ENCODE peak calls at places on chromosomes 11 and 22, in five cellular contexts. F is HFF-Myc, M is GM12891, E is adipocyte, X is cardiac fibroblast. K is an unnamed sample.

GRCh38 chr11:44624761-44625221 is 59.3 kb downstream of the CD82 start:
- DNase-seq in F (no peak), M (no peak), E (no peak), X (no peak), K (no peak)

GRCh38 chr11:125569913-125570621 is 790 bp downstream of the EI24 start:
- DNase-seq in F (no peak), M (no peak), E (peak; percentile 19), X (no peak), K (no peak)

GRCh38 chr11:77299528-77299993 is 1.9 kb downstream of the GDPD4 start:
- DNase-seq in F (no peak), M (no peak), E (no peak), X (no peak), K (no peak)

GRCh38 chr11:8201524-8202365 is 32.9 kb upstream of the RIC3 start:
- DNase-seq in F (no peak), M (no peak), E (no peak), X (no peak), K (no peak)

GRCh38 chr11:57751676-57752253 is at the start of gene BTBD18:
- DNase-seq in F (no peak), M (no peak), E (peak; percentile 72), X (peak; percentile 78), K (no peak)

GRCh38 chr22:44519895-44520294 is 21.9 kb upstream of the RTL6 start:
- DNase-seq in F (no peak), M (no peak), E (no peak), X (no peak), K (no peak)

GRCh38 chr11:57325735-57326048 is 940 bp upstream of the TNKS1BP1 start:
- DNase-seq in F (no peak), M (no peak), E (no peak), X (peak; percentile 71), K (no peak)

GRCh38 chr11:9304178-9304577 is 10.2 kb downstream of the TMEM41B start:
- DNase-seq in F (no peak), M (no peak), E (no peak), X (no peak), K (no peak)

GRCh38 chr22:20237480-20238440 is 30.4 kb downstream of the RTN4R start:
- DNase-seq in F (no peak), M (peak; percentile 72), E (peak; percentile 10), X (no peak), K (no peak)

GRCh38 chr11:134819026-134819425 is 407.0 kb upstream of the B3GAT1 start:
- DNase-seq in F (no peak), M (no peak), E (no peak), X (no peak), K (peak; percentile 27)

GRCh38 chr11:78374917-78375316 is 42.7 kb downstream of the GAB2 start:
- DNase-seq in F (no peak), M (no peak), E (no peak), X (no peak), K (no peak)

GRCh38 chr11:10875430-10876021 is 17.7 kb upstream of the ZBED5 start:
- DNase-seq in F (no peak), M (no peak), E (no peak), X (no peak), K (no peak)

GRCh38 chr11:8732748-8733241 is 50.2 kb downstream of the RPL27A start:
- DNase-seq in F (no peak), M (no peak), E (peak; percentile 77), X (peak; percentile 93), K (no peak)

GRCh38 chr22:50422046-50422445 is 52.8 kb downstream of the SBF1 start:
- DNase-seq in F (no peak), M (no peak), E (no peak), X (no peak), K (no peak)

GRCh38 chr11:8988329-8989234 is 15.2 kb downstream of the NRIP3 start:
- DNase-seq in F (no peak), M (no peak), E (peak; percentile 40), X (no peak), K (no peak)

GRCh38 chr11:56917708-56918450 is 70.8 kb upstream of the OR5AK2 start:
- DNase-seq in F (no peak), M (no peak), E (no peak), X (peak; percentile 3), K (no peak)

GRCh38 chr22:42078469-42079318 is 806 bp upstream of the SMDT1 start:
- DNase-seq in F (no peak), M (no peak), E (peak; percentile 25), X (peak; percentile 42), K (no peak)

GRCh38 chr11:44005076-44005800 is 42.5 kb upstream of the ACCSL start:
- DNase-seq in F (no peak), M (no peak), E (no peak), X (no peak), K (no peak)

GRCh38 chr11:100403817-100404216 is 283.3 kb upstream of the ARHGAP42 start:
- DNase-seq in F (no peak), M (no peak), E (peak; percentile 36), X (peak; percentile 15), K (peak; percentile 22)

GRCh38 chr22:21074092-21074715 is 28.5 kb downstream of the LRRC74B start:
- DNase-seq in F (peak; percentile 32), M (no peak), E (peak; percentile 47), X (peak; percentile 44), K (no peak)

GRCh38 chr22:39415506-39415905 is 15.9 kb downstream of the TAB1 start:
- DNase-seq in F (no peak), M (no peak), E (no peak), X (no peak), K (no peak)

GRCh38 chr11:19026862-19027261 is 33.7 kb downstream of the MRGPRX2 start:
- DNase-seq in F (no peak), M (no peak), E (no peak), X (no peak), K (no peak)

GRCh38 chr11:44744160-44744559 is 17.4 kb downstream of the TSPAN18 start:
- DNase-seq in F (no peak), M (no peak), E (peak; percentile 69), X (no peak), K (no peak)

GRCh38 chr11:83599066-83599465 is 312.9 kb upstream of the CCDC90B start:
- DNase-seq in F (no peak), M (no peak), E (no peak), X (no peak), K (no peak)

GRCh38 chr11:77403228-77403627 is 70.7 kb downstream of the PAK1 start:
- DNase-seq in F (no peak), M (no peak), E (no peak), X (peak; percentile 40), K (no peak)

GRCh38 chr11:72174299-72175070 is 17.5 kb upstream of the FOLR1 start:
- DNase-seq in F (no peak), M (no peak), E (no peak), X (no peak), K (no peak)

GRCh38 chr11:126491092-126491491 is 135.6 kb downstream of the ST3GAL4 start:
- DNase-seq in F (no peak), M (no peak), E (no peak), X (no peak), K (peak; percentile 13)

GRCh38 chr22:38423512-38424503 is 31.2 kb downstream of the KCNJ4 start:
- DNase-seq in F (no peak), M (no peak), E (no peak), X (no peak), K (no peak)

GRCh38 chr11:119531091-119531490 is 108.1 kb upstream of the THY1 start:
- DNase-seq in F (no peak), M (no peak), E (no peak), X (no peak), K (no peak)

GRCh38 chr11:29019960-29020683 is 911.9 kb downstream of the METTL15 start:
- DNase-seq in F (no peak), M (no peak), E (peak; percentile 25), X (peak; percentile 61), K (peak; percentile 5)

GRCh38 chr22:43171019-43171491 is 15.9 kb downstream of the TTLL12 start:
- DNase-seq in F (no peak), M (no peak), E (no peak), X (no peak), K (no peak)

GRCh38 chr11:120912504-120912903 is 111.4 kb upstream of the TBCEL start:
- DNase-seq in F (peak; percentile 11), M (peak; percentile 33), E (peak; percentile 56), X (peak; percentile 53), K (peak; percentile 27)

K was measured in iPS DF 6.9.